ENCODE peak calls at places on chromosomes 1 and 21, in seven cellular contexts. J is AML-193, K is aorta, V is Daoy, L is dorsolateral prefrontal cortex, B is T-helper 2 cell, O is occipital lobe. T is an unnamed sample.

GRCh38 chr1:3363023-3363422 is 91.4 kb upstream of the ARHGEF16 start:
- DNase-seq in J (no peak), K (no peak), V (no peak), L (no peak), B (no peak), O (no peak), T (no peak)

GRCh38 chr1:84442256-84442655 is 36.8 kb upstream of the RPF1 start:
- DNase-seq in J (peak), K (no peak), V (peak), L (no peak), B (peak), O (no peak), T (peak)

GRCh38 chr1:15669074-15669473 is 15.0 kb upstream of the PLEKHM2 start:
- DNase-seq in J (no peak), K (no peak), V (no peak), L (no peak), B (no peak), O (no peak), T (no peak)

GRCh38 chr21:33915368-33916199 is at the start of gene ATP5PO:
- DNase-seq in J (peak), K (peak), V (peak), L (peak), B (peak), O (peak), T (peak)

GRCh38 chr1:8517579-8518489 is 199.9 kb downstream of the SLC45A1 start:
- DNase-seq in J (no peak), K (no peak), V (no peak), L (no peak), B (no peak), O (no peak), T (no peak)

GRCh38 chr1:237139732-237140131 is 97.7 kb downstream of the RYR2 start:
- DNase-seq in J (no peak), K (no peak), V (no peak), L (no peak), B (no peak), O (peak), T (peak)

GRCh38 chr1:55212349-55213028 is 2.7 kb downstream of the USP24 start:
- DNase-seq in J (no peak), K (no peak), V (no peak), L (no peak), B (peak), O (no peak), T (peak)

GRCh38 chr1:23798662-23799142 is 1.9 kb downstream of the GALE start:
- DNase-seq in J (no peak), K (no peak), V (peak), L (no peak), B (peak), O (no peak), T (no peak)

GRCh38 chr1:32073387-32074229 is 869 bp downstream of the TMEM39B start:
- DNase-seq in J (no peak), K (no peak), V (no peak), L (no peak), B (no peak), O (no peak), T (peak)

GRCh38 chr1:199463521-199464127 is 563.9 kb upstream of the NR5A2 start:
- DNase-seq in J (peak), K (no peak), V (peak), L (no peak), B (peak), O (no peak), T (no peak)